ENCODE peak calls at places on chromosomes 2 and 18, in six cellular contexts. Q is H1, F is neuronal stem cell, N is mesenchymal stem cell, B is IMR-90, D is H9. U is an unnamed sample.

GRCh38 chr2:75003276-75003675 is 44.8 kb downstream of the POLE4 start:
- DNase-seq in N (no peak), B (no peak), D (no peak), Q (no peak), F (no peak), U (no peak)

GRCh38 chr2:85104228-85104627 is 29.0 kb upstream of the TCF7L1 start:
- DNase-seq in B (no peak), D (no peak), Q (no peak), N (no peak), F (no peak), U (no peak)

GRCh38 chr2:45960057-45960863 is 308.8 kb downstream of the PRKCE start:
- DNase-seq in Q (no peak), B (no peak), D (no peak), F (no peak), N (no peak), U (no peak)

GRCh38 chr2:233245406-233245805 is 6.1 kb upstream of the ATG16L1 start:
- DNase-seq in B (no peak), Q (no peak), N (no peak), D (no peak), F (no peak), U (peak)

GRCh38 chr2:100865819-100866462 is 46.0 kb downstream of the NPAS2 start:
- DNase-seq in D (no peak), Q (no peak), N (peak), F (no peak), B (peak), U (no peak)

GRCh38 chr18:9403795-9404564 is 69.4 kb downstream of the TWSG1 start:
- DNase-seq in D (peak), F (no peak), N (no peak), Q (peak), B (peak), U (peak)

GRCh38 chr2:47034973-47035609 is 119.5 kb upstream of the MCFD2 start:
- DNase-seq in N (peak), F (peak), D (no peak), B (no peak), Q (no peak), U (peak)

GRCh38 chr18:28087173-28087563 is 89.8 kb downstream of the CDH2 start:
- DNase-seq in D (no peak), Q (no peak), B (no peak), F (peak), N (no peak), U (no peak)

GRCh38 chr2:238320648-238321281 is 447 bp downstream of the TRAF3IP1 start:
- DNase-seq in D (no peak), B (peak), F (no peak), Q (peak), N (peak), U (peak)

GRCh38 chr2:134416018-134416417 is 162.1 kb downstream of the MGAT5 start:
- DNase-seq in D (no peak), B (no peak), N (no peak), F (no peak), Q (no peak), U (no peak)

GRCh38 chr2:201628545-201628944 is 14.8 kb downstream of the TMEM237 start:
- DNase-seq in D (no peak), F (no peak), B (peak), N (peak), Q (no peak), U (no peak)

DNA sequence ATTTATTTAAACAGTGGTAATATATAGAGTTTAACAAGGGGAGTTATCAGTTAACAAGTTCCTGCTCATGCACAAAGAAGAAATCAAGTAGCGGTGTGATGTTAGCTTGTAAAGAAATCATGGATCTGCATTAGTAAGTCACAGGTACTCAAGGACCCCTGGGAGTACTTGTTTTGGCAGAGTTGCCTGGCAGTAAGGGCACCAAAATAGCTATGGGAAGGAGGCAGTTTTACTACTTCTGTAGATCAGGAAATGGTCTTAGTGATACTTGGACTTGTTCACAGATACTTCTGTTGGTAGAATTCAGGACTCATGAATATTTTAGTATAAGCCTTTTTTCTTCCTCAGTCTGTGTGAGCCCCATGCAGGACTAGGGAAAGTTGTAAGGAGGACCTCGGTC is 107.3 kb upstream of the IL1R2 start:
- DNase-seq in N (no peak), D (no peak), Q (no peak), F (no peak), B (no peak), U (no peak)
- H3K23ac ChIP-seq in N (no peak), D (no peak), Q (no peak), F (no peak), B (no peak), U (no peak)

GRCh38 chr2:160205511-160205910 is 5.4 kb upstream of the ITGB6 start:
- DNase-seq in D (no peak), N (peak), F (no peak), B (peak), Q (no peak), U (peak)
- H2BK5ac ChIP-seq in D (no peak), N (peak), F (no peak), B (peak), Q (no peak), U (no peak)

GRCh38 chr2:161382747-161383146 is 33.4 kb upstream of the TBR1 start:
- DNase-seq in D (no peak), F (no peak), N (no peak), B (no peak), Q (no peak), U (no peak)

GRCh38 chr2:161373939-161374338 is 42.2 kb upstream of the TBR1 start:
- DNase-seq in F (no peak), B (peak), N (no peak), Q (no peak), D (no peak), U (peak)

GRCh38 chr2:161381581-161381980 is 34.5 kb upstream of the TBR1 start:
- DNase-seq in F (no peak), B (no peak), D (no peak), N (no peak), Q (no peak), U (no peak)

GRCh38 chr2:161384864-161385263 is 31.2 kb upstream of the TBR1 start:
- DNase-seq in B (no peak), D (no peak), Q (no peak), F (no peak), N (no peak), U (no peak)

DNA sequence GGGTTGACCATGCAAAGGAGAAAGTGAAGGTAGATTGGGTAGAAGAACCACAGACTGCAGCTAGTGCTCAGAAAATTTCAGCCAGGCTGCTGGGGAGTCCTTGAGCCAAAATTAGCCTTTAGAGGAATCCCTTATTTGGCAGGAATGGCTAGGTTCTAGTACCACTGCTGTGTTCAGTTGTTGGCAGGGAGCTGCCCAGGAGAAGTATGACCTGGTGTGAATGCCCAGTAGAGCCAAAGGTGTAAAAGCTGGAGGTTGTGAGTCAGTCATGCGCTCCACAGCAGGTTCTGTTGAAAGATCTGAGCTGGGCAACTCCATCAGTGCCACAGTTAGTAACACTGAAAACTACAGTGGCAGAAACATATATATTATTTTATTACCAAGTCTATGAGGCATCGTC is 36.4 kb upstream of the TBR1 start:
- DNase-seq in N (no peak), B (no peak), Q (no peak), D (no peak), F (no peak), U (no peak)
- H3K23ac ChIP-seq in N (peak), B (no peak), Q (no peak), D (no peak), F (no peak), U (no peak)

GRCh38 chr2:185567940-185568339 is 170.7 kb upstream of the FSIP2 start:
- DNase-seq in B (no peak), N (no peak), D (peak), F (no peak), Q (no peak), U (peak)
- H2BK5ac ChIP-seq in B (no peak), N (no peak), D (no peak), F (no peak), Q (peak), U (peak)

GRCh38 chr2:58974881-58975280 is 733.8 kb upstream of the FANCL start:
- DNase-seq in F (no peak), D (no peak), Q (no peak), B (no peak), N (no peak), U (no peak)

GRCh38 chr2:58972737-58973136 is 731.6 kb upstream of the FANCL start:
- DNase-seq in Q (no peak), D (no peak), B (no peak), N (no peak), F (no peak), U (no peak)

GRCh38 chr2:58976374-58977055 is 735.4 kb upstream of the FANCL start:
- DNase-seq in D (no peak), N (no peak), B (no peak), Q (no peak), F (no peak), U (peak)

GRCh38 chr2:58973831-58974281 is 732.7 kb upstream of the FANCL start:
- DNase-seq in Q (no peak), B (no peak), F (no peak), D (peak), N (no peak), U (peak)

GRCh38 chr2:58974426-58974825 is 733.3 kb upstream of the FANCL start:
- DNase-seq in D (no peak), F (no peak), B (no peak), N (no peak), Q (no peak), U (no peak)
- H3K23ac ChIP-seq in D (no peak), F (no peak), B (no peak), N (no peak), Q (no peak), U (no peak)

DNA sequence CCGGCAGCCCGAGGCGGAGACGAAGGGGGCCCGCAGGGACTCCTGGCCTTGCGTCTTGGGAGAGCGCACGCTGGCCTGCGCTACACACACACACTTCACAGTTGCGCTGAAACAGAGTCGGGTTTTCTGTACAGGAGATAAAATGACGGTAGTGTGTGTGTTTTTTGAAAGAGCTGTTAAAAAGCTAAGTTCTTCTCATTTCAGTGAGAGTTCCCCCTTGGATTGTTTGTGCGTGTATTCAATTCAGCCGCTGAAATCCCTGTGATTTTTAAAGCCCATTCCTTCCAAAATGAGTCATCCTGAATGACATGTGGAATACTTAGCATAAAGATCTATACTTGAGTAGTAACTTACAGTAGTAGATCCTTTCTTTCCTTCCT is 18.3 kb upstream of the SOX11 start:
- DNase-seq in D (no peak), F (no peak), Q (no peak), B (peak), N (peak), U (peak)
- H2BK5ac ChIP-seq in D (no peak), F (no peak), Q (no peak), B (no peak), N (no peak), U (no peak)

DNA sequence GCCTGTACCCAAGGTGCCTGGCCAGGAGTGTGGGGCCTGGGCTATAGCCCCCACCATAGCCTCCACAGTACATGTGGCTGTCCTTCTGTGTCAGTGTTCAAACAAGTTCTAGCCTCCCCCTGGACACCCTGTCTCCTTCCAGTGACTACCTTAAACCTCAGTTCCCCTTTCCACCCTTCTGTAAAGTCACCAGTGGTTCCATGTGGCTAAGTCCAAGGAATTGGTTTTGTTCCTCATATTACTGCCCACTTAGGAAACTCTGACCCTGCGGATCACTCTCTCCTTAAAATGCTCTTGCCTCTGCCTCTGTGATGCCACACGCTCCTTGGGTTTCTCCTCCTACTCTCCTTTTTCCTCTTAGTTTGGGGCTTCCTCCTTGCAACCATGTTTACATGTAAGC is 27.9 kb upstream of the REL start:
- DNase-seq in N (no peak), D (no peak), B (no peak), F (no peak), Q (no peak), U (no peak)
- H3K23ac ChIP-seq in N (no peak), D (no peak), B (no peak), F (no peak), Q (no peak), U (no peak)

GRCh38 chr18:39241534-39241933 is 1675.9 kb upstream of the CELF4 start:
- DNase-seq in D (no peak), Q (no peak), F (no peak), N (no peak), B (no peak), U (no peak)
- H2BK5ac ChIP-seq in D (no peak), Q (no peak), F (no peak), N (no peak), B (no peak), U (no peak)

GRCh38 chr2:130818809-130819208 is 17.9 kb upstream of the ARHGEF4 start:
- DNase-seq in B (no peak), Q (peak), N (no peak), D (no peak), F (no peak), U (no peak)

GRCh38 chr2:130819226-130819914 is 17.3 kb upstream of the ARHGEF4 start:
- DNase-seq in D (no peak), N (no peak), F (no peak), B (no peak), Q (peak), U (peak)

GRCh38 chr2:130810490-130810889 is 26.2 kb upstream of the ARHGEF4 start:
- DNase-seq in N (no peak), F (no peak), B (no peak), Q (no peak), D (no peak), U (no peak)

GRCh38 chr2:130813722-130814121 is 23.0 kb upstream of the ARHGEF4 start:
- DNase-seq in F (no peak), D (no peak), Q (no peak), B (no peak), N (no peak), U (no peak)

DNA sequence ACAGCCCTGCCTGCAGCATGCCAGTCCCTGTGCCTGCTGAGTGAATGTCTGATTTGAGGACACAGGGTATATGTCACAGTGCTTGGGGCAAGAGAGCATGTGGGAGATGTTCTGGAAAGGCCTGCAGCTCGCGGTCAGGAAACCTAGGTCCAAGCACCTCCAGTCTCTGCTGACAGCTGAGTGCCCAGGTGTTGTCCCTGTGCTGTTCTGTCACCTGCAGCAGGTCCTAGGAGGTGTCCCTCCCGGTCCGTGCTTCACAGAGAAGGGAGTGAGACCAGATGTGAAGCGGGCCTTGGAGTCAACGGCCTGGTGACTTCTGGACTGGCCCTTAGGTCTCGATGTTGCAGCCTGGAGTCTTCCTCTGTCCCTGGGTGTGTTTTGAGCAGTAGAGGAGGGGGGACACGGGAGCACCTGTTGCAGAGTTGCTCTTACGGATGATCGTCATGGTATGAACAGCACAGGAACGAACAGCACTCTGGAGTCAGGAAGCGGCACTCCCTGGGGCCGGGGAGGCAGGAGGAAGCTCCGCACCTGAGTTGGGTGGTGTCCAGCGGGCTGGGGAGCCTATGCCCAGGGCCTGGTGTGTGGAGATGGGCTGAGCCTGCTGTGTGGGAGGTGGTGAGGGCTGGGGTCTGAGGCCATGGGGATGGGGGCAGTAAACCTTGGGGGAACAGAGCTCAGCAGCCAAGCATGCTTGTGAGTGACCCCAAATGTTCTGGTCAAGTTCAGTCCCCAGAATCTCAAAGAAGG is 21.6 kb upstream of the ARHGEF4 start:
- DNase-seq in D (no peak), B (no peak), Q (no peak), F (no peak), N (no peak), U (no peak)
- H3K23ac ChIP-seq in D (no peak), B (no peak), Q (no peak), F (peak), N (no peak), U (no peak)

U was measured in mesendoderm.